ENCODE peak calls at places on chromosome 12, in nine cellular contexts. S is adrenal gland; Z is activated naive CD4-positive, alpha-beta T cell; C is T-helper 1 cell; Y is sciatic nerve; M is GM04504; K is fibroblast of lung; R is adipocyte; D is T47D. X is an unnamed sample.
A peak's percentile ranks its signal among the peaks of the same experiment; 100 is the strongest.

GRCh38 chr12:67141405-67142018 is 127.6 kb upstream of the CAND1 start:
- DNase-seq in S (no peak), Z (no peak), C (no peak), Y (no peak), M (no peak), K (no peak), R (no peak), D (no peak), X (no peak)

GRCh38 chr12:65602191-65602578 is 222.1 kb upstream of the HMGA2 start:
- DNase-seq in S (no peak), Z (no peak), C (no peak), Y (no peak), M (no peak), K (peak; percentile 34), R (peak; percentile 37), D (no peak), X (no peak)

GRCh38 chr12:90090929-90091651 is 382.5 kb upstream of the ATP2B1 start:
- DNase-seq in S (no peak), Z (no peak), C (no peak), Y (no peak), M (peak; percentile 93), K (peak; percentile 97), R (peak; percentile 87), D (no peak), X (no peak)

GRCh38 chr12:6097384-6097783 is 27.1 kb downstream of the VWF start:
- DNase-seq in S (no peak), Z (no peak), C (no peak), Y (peak; percentile 12), M (no peak), K (peak; percentile 78), R (peak; percentile 25), D (no peak), X (no peak)

GRCh38 chr12:112941528-112942335 is 3.5 kb downstream of the OAS3 start:
- DNase-seq in S (no peak), Z (no peak), C (no peak), Y (no peak), M (no peak), K (no peak), R (no peak), D (no peak), X (no peak)

GRCh38 chr12:49428652-49429549 is 61.6 kb downstream of the SPATS2 start:
- DNase-seq in S (no peak), Z (no peak), C (no peak), Y (no peak), M (no peak), K (peak; percentile 83), R (peak; percentile 63), D (no peak), X (no peak)

GRCh38 chr12:104740668-104741067 is 217.4 kb downstream of the SLC41A2 start:
- DNase-seq in S (peak; percentile 64), Z (no peak), C (no peak), Y (no peak), M (no peak), K (no peak), R (no peak), D (no peak), X (no peak)

GRCh38 chr12:113506867-113507266 is 35.2 kb upstream of the LHX5 start:
- DNase-seq in S (no peak), Z (no peak), C (no peak), Y (no peak), M (no peak), K (no peak), R (no peak), D (no peak), X (no peak)

GRCh38 chr12:31440134-31440533 is 114.2 kb upstream of the SINHCAF start:
- DNase-seq in S (no peak), Z (no peak), C (no peak), Y (no peak), M (no peak), K (no peak), R (no peak), D (no peak), X (no peak)

GRCh38 chr12:124625867-124626675 is 58.7 kb upstream of the NCOR2 start:
- DNase-seq in S (peak; percentile 89), Z (no peak), C (no peak), Y (peak; percentile 91), M (peak; percentile 54), K (peak; percentile 70), R (peak; percentile 82), D (no peak), X (no peak)

GRCh38 chr12:133010657-133011297 is 24.6 kb downstream of the ZNF26 start:
- DNase-seq in S (no peak), Z (no peak), C (no peak), Y (no peak), M (no peak), K (no peak), R (no peak), D (no peak), X (no peak)

GRCh38 chr12:57238854-57239554 is 9.5 kb downstream of the SHMT2 start:
- DNase-seq in S (peak; percentile 93), Z (peak; percentile 79), C (peak; percentile 70), Y (peak; percentile 92), M (peak; percentile 82), K (peak; percentile 67), R (peak; percentile 95), D (peak; percentile 90), X (peak; percentile 89)

GRCh38 chr12:110917467-110917866 is 2.9 kb downstream of the MYL2 start:
- DNase-seq in S (no peak), Z (no peak), C (no peak), Y (no peak), M (no peak), K (peak; percentile 90), R (no peak), D (no peak), X (no peak)

GRCh38 chr12:58416211-58416610 is 474.8 kb downstream of the ATP23 start:
- DNase-seq in S (no peak), Z (no peak), C (no peak), Y (no peak), M (peak; percentile 94), K (peak; percentile 83), R (peak; percentile 80), D (no peak), X (no peak)

GRCh38 chr12:56720696-56721615 is 4.1 kb downstream of the NACA start:
- DNase-seq in S (peak; percentile 35), Z (no peak), C (no peak), Y (no peak), M (no peak), K (no peak), R (no peak), D (no peak), X (no peak)

GRCh38 chr12:55938826-55939501 is 8.0 kb downstream of the DGKA start:
- DNase-seq in S (no peak), Z (no peak), C (no peak), Y (no peak), M (no peak), K (no peak), R (no peak), D (no peak), X (no peak)

GRCh38 chr12:69475237-69475984 is 5.2 kb downstream of the FRS2 start:
- DNase-seq in S (no peak), Z (no peak), C (no peak), Y (no peak), M (no peak), K (peak; percentile 56), R (peak; percentile 68), D (peak; percentile 57), X (no peak)

GRCh38 chr12:78888583-78888982 is 24.0 kb downstream of the SYT1 start:
- DNase-seq in S (no peak), Z (no peak), C (no peak), Y (no peak), M (no peak), K (peak; percentile 59), R (no peak), D (no peak), X (no peak)

X was measured in BE2C.